ENCODE peak calls at places on chromosomes 2 and 18, in nine cellular contexts. Q is activated CD8-positive, alpha-beta memory T cell treated with anti-CD3 and anti-CD28 coated beads for 4 hours; B is EL; Z is NCI-H510A treated with DMSO at 0.1 percent for 48 hours; U is activated CD4-positive, CD25-positive, alpha-beta regulatory T cell treated with anti-CD3 and anti-CD28 coated beads, Interleukin-2, amount 50 U/mL, for 72 hours; O is coronary artery; X is left kidney; Y is EH; A is GM19239. D is an unnamed sample.

GRCh38 chr2:204628926-204629661 is 83.8 kb downstream of the PARD3B start:
- DNase-seq in Y (peak), Q (no peak), U (no peak), A (no peak), O (no peak), X (no peak), Z (peak), B (peak), D (peak)

GRCh38 chr2:12932192-12932591 is 215.5 kb downstream of the TRIB2 start:
- DNase-seq in Y (no peak), X (no peak), Q (no peak), A (no peak), U (no peak), Z (no peak), O (no peak), B (no peak), D (no peak)

GRCh38 chr2:58376592-58376991 is 135.5 kb upstream of the FANCL start:
- DNase-seq in Z (no peak), X (no peak), O (no peak), B (peak), Q (no peak), U (no peak), A (no peak), Y (no peak), D (no peak)

GRCh38 chr2:29742641-29743040 is 178.7 kb downstream of the ALK start:
- DNase-seq in A (no peak), X (no peak), O (no peak), Z (no peak), Q (no peak), U (no peak), B (no peak), Y (no peak), D (no peak)

GRCh38 chr2:170813611-170814550 is 2.8 kb upstream of the GAD1 start:
- DNase-seq in B (peak), O (no peak), Z (peak), X (peak), A (no peak), U (no peak), Q (no peak), Y (peak), D (peak)

GRCh38 chr2:5685225-5685624 is 7.0 kb upstream of the SOX11 start:
- DNase-seq in O (no peak), U (no peak), A (no peak), B (no peak), Z (peak), Q (no peak), X (no peak), Y (no peak), D (no peak)

GRCh38 chr2:108594132-108594981 is 60.1 kb downstream of the LIMS1 start:
- DNase-seq in Z (no peak), U (no peak), A (no peak), Q (no peak), Y (peak), X (no peak), O (no peak), B (peak), D (peak)

GRCh38 chr2:190537765-190538164 is 3.2 kb upstream of the NEMP2 start:
- DNase-seq in B (no peak), O (no peak), Z (no peak), X (no peak), Q (no peak), Y (peak), A (no peak), U (no peak), D (peak)

GRCh38 chr2:238513346-238513745 is 86.6 kb downstream of the ASB1 start:
- DNase-seq in Q (no peak), B (peak), Y (peak), Z (peak), A (peak), X (peak), O (no peak), U (no peak), D (peak)

GRCh38 chr2:101986804-101987740 is 4.7 kb upstream of the IL1R2 start:
- DNase-seq in Y (no peak), Q (no peak), Z (no peak), A (no peak), B (no peak), U (no peak), X (peak), O (no peak), D (no peak)

GRCh38 chr2:45930396-45930792 is 278.9 kb downstream of the PRKCE start:
- DNase-seq in B (peak), Z (peak), A (no peak), O (no peak), U (no peak), Y (peak), X (peak), Q (no peak), D (peak)

GRCh38 chr18:46160050-46160798 is 56.0 kb downstream of the HAUS1 start:
- DNase-seq in X (no peak), U (no peak), O (no peak), B (no peak), A (no peak), Y (peak), Q (no peak), Z (peak), D (peak)

GRCh38 chr2:70010222-70011111 is 49.0 kb upstream of the ASPRV1 start:
- DNase-seq in B (no peak), Y (no peak), U (no peak), Q (no peak), O (no peak), A (no peak), Z (no peak), X (no peak), D (no peak)

GRCh38 chr2:127516031-127516430 is 10.3 kb downstream of the IWS1 start:
- DNase-seq in A (no peak), O (peak), B (no peak), Y (peak), Q (no peak), X (no peak), Z (no peak), U (no peak), D (peak)

GRCh38 chr18:23532848-23533247 is 29.5 kb downstream of the RMC1 start:
- DNase-seq in Z (no peak), A (no peak), Q (no peak), X (peak), Y (no peak), U (no peak), O (no peak), B (no peak), D (no peak)

GRCh38 chr2:177703159-177703558 is 310.6 kb downstream of the AGPS start:
- DNase-seq in U (no peak), X (no peak), Z (no peak), Y (no peak), O (no peak), Q (no peak), A (no peak), B (no peak), D (no peak)

GRCh38 chr2:157592983-157593382 is 35.7 kb downstream of the ACVR1C start:
- DNase-seq in Q (no peak), X (no peak), O (no peak), A (no peak), Z (no peak), Y (peak), U (no peak), B (peak), D (peak)

GRCh38 chr2:60819155-60819862 is 62.1 kb upstream of the REL start:
- DNase-seq in X (no peak), A (no peak), U (peak), O (peak), Q (peak), B (no peak), Y (no peak), Z (no peak), D (no peak)

GRCh38 chr2:127153691-127154158 is 46.8 kb upstream of the BIN1 start:
- DNase-seq in Y (peak), X (no peak), Z (no peak), U (no peak), O (no peak), A (no peak), Q (no peak), B (peak), D (peak)

GRCh38 chr2:13652531-13653313 is 936.0 kb downstream of the TRIB2 start:
- DNase-seq in U (no peak), Y (no peak), B (peak), X (no peak), Z (no peak), Q (no peak), A (peak), O (no peak), D (peak)